ENCODE peak calls at places on chromosomes 16 and 17, in five cellular contexts. O, L, K, E and H are unnamed samples.
A peak's percentile ranks its signal among the peaks of the same experiment; 100 is the strongest.

GRCh38 chr17:56602292-56603130 is 9.0 kb downstream of the NOG start:
- DNase-seq in K (no peak), L (no peak), E (no peak), O (peak; percentile 27), H (peak; percentile 79)

GRCh38 chr17:75404223-75404738 is 1.2 kb downstream of the GRB2 start:
- DNase-seq in E (peak; percentile 74), O (peak; percentile 68), K (peak; percentile 20), L (peak; percentile 84), H (peak; percentile 88)

GRCh38 chr16:79728048-79728922 is 127.7 kb upstream of the MAF start:
- DNase-seq in K (no peak), L (no peak), O (no peak), E (no peak), H (no peak)

GRCh38 chr16:49441366-49441780 is 67.8 kb downstream of the C16orf78 start:
- DNase-seq in E (no peak), L (peak; percentile 52), O (peak; percentile 87), K (peak; percentile 66), H (peak; percentile 36)

GRCh38 chr16:19809121-19809635 is 75.5 kb downstream of the GPRC5B start:
- DNase-seq in L (no peak), O (no peak), E (no peak), K (no peak), H (peak; percentile 81)

GRCh38 chr17:7002288-7003047 is 6.6 kb downstream of the ALOX12 start:
- DNase-seq in O (no peak), E (no peak), K (no peak), L (no peak), H (no peak)

GRCh38 chr16:27320261-27321012 is 6.7 kb downstream of the IL4R start:
- DNase-seq in E (no peak), K (no peak), O (no peak), L (no peak), H (no peak)

GRCh38 chr17:61413654-61414133 is 14.1 kb downstream of the TBX2 start:
- DNase-seq in K (no peak), O (no peak), L (no peak), E (no peak), H (no peak)

GRCh38 chr17:81994593-81995462 is 17.4 kb downstream of the ASPSCR1 start:
- DNase-seq in K (no peak), E (no peak), L (no peak), O (no peak), H (no peak)

GRCh38 chr17:82380860-82381702 is 9.5 kb downstream of the UTS2R start:
- DNase-seq in L (no peak), E (no peak), K (no peak), O (no peak), H (no peak)